ENCODE peak calls at places on chromosomes 13 and 19, in six cellular contexts. D is HAP-1; O is stimulated activated CD4-positive, alpha-beta T cell treated with anti-CD3 and anti-CD28 coated beads, Interleukin-1b, Interleukin-23, amount 100 ng/mL, for 4 hours; L is NCI-H510A treated with DMSO at 0.1 percent for 48 hours; R is NCI-H1048; V is stimulated activated CD8-positive, alpha-beta memory T cell treated with anti-CD3 and anti-CD28 coated beads, Interleukin-7, amount 100 ng/mL, for 1 hour. N is an unnamed sample.

GRCh38 chr19:13938361-13939027 is at the start of gene PODNL1:
- DNase-seq in O (no peak), V (no peak), L (no peak), D (no peak), R (no peak), N (no peak)

GRCh38 chr19:17692566-17692965 is 4.4 kb upstream of the UNC13A start:
- DNase-seq in O (no peak), L (no peak), D (no peak), R (no peak), V (no peak), N (no peak)

GRCh38 chr19:28061111-28061510 is 1151.8 kb downstream of the UQCRFS1 start:
- DNase-seq in L (no peak), D (no peak), R (no peak), V (no peak), O (no peak), N (no peak)

GRCh38 chr19:15280048-15280725 is 47.9 kb upstream of the EPHX3 start:
- DNase-seq in V (no peak), D (no peak), O (no peak), R (no peak), L (no peak), N (no peak)

GRCh38 chr13:110915057-110915873 is at the start of gene ANKRD10:
- DNase-seq in V (peak; percentile 84), R (peak; percentile 87), D (peak; percentile 99), O (peak; percentile 96), L (peak; percentile 97), N (peak; percentile 97)

GRCh38 chr19:41968751-41969150 is 9.6 kb upstream of the RABAC1 start:
- DNase-seq in O (no peak), L (no peak), D (no peak), R (no peak), V (no peak), N (no peak)

GRCh38 chr13:37640499-37640898 is 41.9 kb upstream of the POSTN start:
- DNase-seq in R (no peak), V (no peak), L (no peak), D (peak; percentile 15), O (no peak), N (peak; percentile 32)

GRCh38 chr13:61423879-61424278 is 8.2 kb upstream of the PCDH20 start:
- DNase-seq in O (no peak), R (no peak), L (no peak), V (no peak), D (no peak), N (no peak)

GRCh38 chr13:100344544-100344943 is 244.0 kb downstream of the GGACT start:
- DNase-seq in R (no peak), L (no peak), D (no peak), V (no peak), O (no peak), N (no peak)